ENCODE peak calls at places on chromosomes 2 and 18, in nine cellular contexts. D is HepG2, V is K562, A is sigmoid colon, K is endothelial cell of umbilical vein, P is spleen, C is prostate gland, B is suprapubic skin, U is vagina. S is an unnamed sample.

GRCh38 chr2:234091432-234091879 is 41.0 kb downstream of the SPP2 start:
- DNase-seq in D (no peak), V (no peak), A (no peak), K (peak; percentile 79), P (no peak), C (peak; percentile 42), B (no peak), U (no peak), S (peak; percentile 60)

GRCh38 chr2:72883356-72883962 is 3.7 kb upstream of the SPR start:
- DNase-seq in D (peak; percentile 47), V (peak; percentile 57), A (no peak), K (peak; percentile 35), P (no peak), C (no peak), B (no peak), U (no peak), S (no peak)

GRCh38 chr2:26640781-26641564 is at the start of gene CIB4:
- DNase-seq in D (no peak), V (no peak), A (no peak), K (no peak), P (no peak), C (no peak), B (peak; percentile 38), U (no peak), S (peak; percentile 20)

GRCh38 chr2:112648081-112648480 is 2.3 kb downstream of the SLC20A1 start:
- DNase-seq in D (no peak), V (no peak), A (no peak), K (peak; percentile 64), P (no peak), C (no peak), B (no peak), U (no peak), S (no peak)

GRCh38 chr2:161746891-161747535 is 122.8 kb downstream of the SLC4A10 start:
- DNase-seq in D (no peak), V (no peak), A (no peak), K (no peak), P (no peak), C (no peak), B (no peak), U (no peak), S (no peak)

GRCh38 chr2:148596033-148596432 is 48.5 kb upstream of the EPC2 start:
- DNase-seq in D (no peak), V (no peak), A (no peak), K (no peak), P (no peak), C (no peak), B (no peak), U (no peak), S (no peak)

GRCh38 chr2:53033416-53033815 is 734.2 kb upstream of the CHAC2 start:
- DNase-seq in D (no peak), V (no peak), A (no peak), K (no peak), P (no peak), C (no peak), B (no peak), U (no peak), S (no peak)

GRCh38 chr2:171530378-171530777 is 8.1 kb downstream of the CYBRD1 start:
- DNase-seq in D (no peak), V (no peak), A (no peak), K (no peak), P (no peak), C (no peak), B (no peak), U (no peak), S (no peak)

GRCh38 chr2:167052825-167053224 is 164.5 kb downstream of the XIRP2 start:
- DNase-seq in D (no peak), V (no peak), A (no peak), K (no peak), P (no peak), C (no peak), B (no peak), U (no peak), S (no peak)

GRCh38 chr2:52386433-52386832 is 1354.5 kb upstream of the NRXN1 start:
- DNase-seq in D (no peak), V (no peak), A (no peak), K (no peak), P (no peak), C (no peak), B (no peak), U (no peak), S (no peak)

GRCh38 chr2:73099486-73099885 is 13.3 kb downstream of the RAB11FIP5 start:
- DNase-seq in D (no peak), V (no peak), A (no peak), K (no peak), P (peak; percentile 56), C (no peak), B (no peak), U (no peak), S (no peak)

GRCh38 chr18:79397288-79397829 is 1.6 kb downstream of the NFATC1 start:
- DNase-seq in D (no peak), V (no peak), A (peak; percentile 64), K (peak; percentile 57), P (peak; percentile 74), C (no peak), B (no peak), U (no peak), S (no peak)

GRCh38 chr18:14907420-14907819 is 159.4 kb downstream of the ANKRD30B start:
- DNase-seq in D (no peak), V (no peak), A (no peak), K (no peak), P (peak; percentile 49), C (no peak), B (no peak), U (peak; percentile 58), S (no peak)

GRCh38 chr2:27715318-27716165 is 51.9 kb downstream of the SLC4A1AP start:
- DNase-seq in D (no peak), V (no peak), A (no peak), K (no peak), P (no peak), C (peak; percentile 26), B (no peak), U (no peak), S (no peak)

GRCh38 chr2:222715729-222716128 is 44.3 kb downstream of the MOGAT1 start:
- DNase-seq in D (no peak), V (no peak), A (no peak), K (no peak), P (no peak), C (no peak), B (no peak), U (no peak), S (no peak)

GRCh38 chr2:101846973-101847372 is 144.8 kb upstream of the IL1R2 start:
- DNase-seq in D (no peak), V (no peak), A (no peak), K (no peak), P (no peak), C (no peak), B (no peak), U (no peak), S (no peak)

GRCh38 chr2:54456526-54457325 is 599 bp downstream of the SPTBN1 start:
- DNase-seq in D (peak; percentile 19), V (no peak), A (peak; percentile 73), K (peak; percentile 40), P (peak; percentile 74), C (no peak), B (no peak), U (no peak), S (no peak)
- TF ChIP-seq POLR2A in D (no peak), V (no peak), A (no peak), K (no peak), P (no peak), C (no peak), B (no peak), U (no peak), S (no peak)

DNA sequence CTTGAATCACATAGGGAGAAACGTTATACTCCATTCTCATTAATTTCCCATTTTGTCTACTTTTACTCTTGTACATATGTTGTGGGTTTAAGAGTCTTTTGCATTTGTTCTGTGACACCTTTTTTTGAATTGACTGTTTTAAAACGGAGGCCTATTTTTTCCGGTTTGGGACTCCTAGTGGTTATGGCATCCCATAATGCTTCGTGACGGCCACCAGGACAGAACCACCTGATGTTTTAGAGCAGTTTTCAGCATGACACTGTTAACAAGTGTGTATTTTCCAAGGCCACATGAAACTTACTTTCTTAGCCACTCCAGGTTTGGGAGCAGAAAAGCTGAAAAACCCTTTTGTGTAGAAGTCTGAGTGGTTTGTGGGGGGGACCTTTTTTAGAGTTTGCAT is 8.4 kb downstream of the SOX11 start:
- DNase-seq in D (no peak), V (no peak), A (no peak), K (no peak), P (no peak), C (no peak), B (no peak), U (no peak), S (no peak)
- TF ChIP-seq POLR2AphosphoS5 in D (no peak), V (no peak), A (no peak), K (no peak), P (no peak), C (no peak), B (no peak), U (no peak), S (no peak)

DNA sequence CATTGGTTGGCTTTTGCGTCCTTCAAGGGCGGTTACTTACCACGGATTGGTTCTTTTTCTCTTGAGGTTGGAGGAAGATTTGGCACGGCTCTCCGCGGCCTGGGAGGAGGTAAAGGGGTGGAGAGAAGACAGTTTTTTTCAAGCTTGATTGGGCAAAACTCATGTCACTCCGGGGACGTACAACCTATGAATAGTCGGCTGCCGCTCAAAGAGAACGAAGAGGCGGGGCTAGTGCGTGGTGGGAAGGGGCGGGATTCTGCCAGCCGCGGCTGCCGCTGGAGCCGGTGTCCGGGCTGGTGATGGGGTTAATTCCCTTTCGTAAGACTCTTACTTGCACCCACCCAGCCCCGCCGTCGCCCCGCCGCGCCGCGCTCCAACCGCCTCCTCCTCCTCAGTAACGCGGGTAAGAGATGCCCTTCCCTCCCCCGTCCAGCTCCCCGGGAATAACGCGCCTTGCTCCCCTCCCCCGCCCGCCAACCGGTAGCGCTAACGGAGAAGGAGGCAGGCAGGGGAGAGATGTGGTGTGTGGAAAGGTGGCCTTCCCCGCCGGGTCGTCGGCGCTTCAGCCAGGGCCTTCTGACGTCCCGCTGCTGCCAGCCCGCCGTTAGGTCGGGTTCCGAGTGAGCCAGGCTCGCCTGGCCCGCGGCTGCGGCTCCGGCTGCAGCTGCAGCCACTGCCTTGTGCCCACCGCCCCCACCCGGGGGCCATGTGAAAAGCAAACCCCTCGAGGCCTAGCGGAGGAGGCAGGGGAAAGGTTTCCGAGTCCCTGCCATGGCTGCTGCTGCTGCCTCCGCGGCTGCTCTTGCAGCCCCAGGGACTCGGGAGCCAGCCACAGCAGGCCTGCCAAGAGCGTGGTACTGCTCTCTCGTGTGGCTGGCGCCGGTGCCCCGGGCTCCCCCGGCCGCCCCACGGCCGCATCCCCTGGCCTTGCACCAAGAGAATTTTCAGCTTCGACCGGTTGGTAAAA is at the start of gene R3HDM1:
- DNase-seq in D (peak; percentile 100), V (peak; percentile 99), A (peak; percentile 100), K (peak; percentile 100), P (peak; percentile 97), C (peak; percentile 100), B (peak; percentile 99), U (peak; percentile 98), S (peak; percentile 98)
- TF ChIP-seq POLR2A in D (peak; percentile 69), V (peak; percentile 78), A (peak; percentile 6), K (peak; percentile 75), P (no peak), C (peak; percentile 29), B (no peak), U (no peak), S (no peak)

DNA sequence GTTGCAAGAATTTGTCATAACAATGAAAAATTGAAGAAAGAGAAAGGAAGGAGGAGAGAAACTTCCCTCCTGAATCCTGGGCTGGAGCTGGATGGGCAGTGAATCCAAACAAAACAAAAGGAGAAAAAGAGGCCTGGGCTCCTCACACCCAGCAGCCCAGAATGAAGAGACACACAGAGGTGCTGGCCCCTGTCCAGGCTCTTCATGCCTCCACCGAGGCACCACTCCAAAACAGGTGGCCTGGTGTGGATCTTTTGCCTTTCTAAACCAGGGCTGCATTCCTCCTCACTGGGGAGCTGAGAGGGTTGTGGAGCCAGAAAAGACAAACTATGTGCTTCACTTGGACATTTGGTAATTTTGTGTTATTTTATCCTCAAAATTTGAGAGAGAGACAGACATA is 76.0 kb downstream of the FAM124B start:
- DNase-seq in D (no peak), V (no peak), A (no peak), K (no peak), P (no peak), C (no peak), B (no peak), U (no peak), S (no peak)
- TF ChIP-seq POLR2AphosphoS5 in D (no peak), V (no peak), A (no peak), K (no peak), P (no peak), C (no peak), B (no peak), U (no peak), S (no peak)